ENCODE peak calls at places on chromosome 7, in five cellular contexts. W is stomach, B is uterus, R is IMR-90, M is tibial nerve. E is an unnamed sample.

GRCh38 chr7:128874140-128875031 is 11.7 kb downstream of the ATP6V1F start:
- DNase-seq in M (no peak), B (no peak), R (no peak), W (no peak), E (no peak)

GRCh38 chr7:43834463-43835251 is 34.7 kb downstream of the MRPS24 start:
- DNase-seq in R (peak; percentile 40), B (no peak), M (no peak), W (no peak), E (no peak)

GRCh38 chr7:121301441-121302213 is 27.2 kb upstream of the WNT16 start:
- DNase-seq in W (no peak), B (no peak), R (peak; percentile 27), M (no peak), E (no peak)

GRCh38 chr7:29587195-29587808 is 23.7 kb downstream of the PRR15 start:
- DNase-seq in W (no peak), R (no peak), M (no peak), B (no peak), E (no peak)

GRCh38 chr7:158077441-158077840 is 510.2 kb downstream of the PTPRN2 start:
- DNase-seq in R (no peak), W (no peak), B (no peak), M (no peak), E (no peak)

GRCh38 chr7:121416533-121416932 is 20.4 kb upstream of the FAM3C start:
- DNase-seq in B (no peak), R (no peak), W (no peak), M (no peak), E (no peak)

GRCh38 chr7:98548370-98548769 is 68.7 kb upstream of the NPTX2 start:
- DNase-seq in W (no peak), M (no peak), B (no peak), R (no peak), E (no peak)

GRCh38 chr7:23469150-23469960 is 936 bp downstream of the IGF2BP3 start:
- DNase-seq in W (no peak), R (no peak), M (no peak), B (no peak), E (peak; percentile 12)

GRCh38 chr7:24936121-24936824 is 43.7 kb downstream of the OSBPL3 start:
- DNase-seq in B (no peak), R (peak; percentile 62), W (no peak), M (no peak), E (no peak)

GRCh38 chr7:22700559-22701002 is 26.4 kb upstream of the IL6 start:
- DNase-seq in B (no peak), M (no peak), W (no peak), R (peak; percentile 86), E (no peak)

GRCh38 chr7:63031838-63032436 is 966.7 kb upstream of the ZNF722 start:
- DNase-seq in B (no peak), W (no peak), R (no peak), M (no peak), E (no peak)

GRCh38 chr7:94417921-94418320 is 23.2 kb downstream of the COL1A2 start:
- DNase-seq in W (no peak), B (no peak), M (no peak), R (no peak), E (no peak)

GRCh38 chr7:131529617-131530016 is 26.8 kb downstream of the PODXL start:
- DNase-seq in B (no peak), M (no peak), R (no peak), W (no peak), E (no peak)

GRCh38 chr7:118057404-118057803 is 126.6 kb upstream of the LSM8 start:
- DNase-seq in W (no peak), B (no peak), R (no peak), M (no peak), E (no peak)

GRCh38 chr7:43904533-43905208 is 1.7 kb downstream of the URGCP start:
- DNase-seq in W (no peak), B (no peak), M (no peak), R (peak; percentile 48), E (no peak)

GRCh38 chr7:13077466-13077865 is 390.0 kb downstream of the ARL4A start:
- DNase-seq in B (no peak), R (peak; percentile 47), M (no peak), W (no peak), E (no peak)

GRCh38 chr7:152520861-152521302 is 85.1 kb upstream of the KMT2C start:
- DNase-seq in M (no peak), R (no peak), B (no peak), W (no peak), E (no peak)

GRCh38 chr7:112735261-112735660 is 54.9 kb downstream of the TMEM168 start:
- DNase-seq in M (no peak), R (no peak), W (no peak), B (no peak), E (no peak)

GRCh38 chr7:83130191-83130590 is 32.5 kb downstream of the PCLO start:
- DNase-seq in B (no peak), M (no peak), W (no peak), R (no peak), E (no peak)

GRCh38 chr7:116686812-116687419 is 14.9 kb downstream of the MET start:
- DNase-seq in W (no peak), B (no peak), R (no peak), M (no peak), E (no peak)

GRCh38 chr7:135197906-135198655 is 13.2 kb downstream of the WDR91 start:
- DNase-seq in M (no peak), W (no peak), B (no peak), R (peak; percentile 49), E (no peak)

GRCh38 chr7:29684787-29685650 is 121.3 kb upstream of the WIPF3 start:
- DNase-seq in B (peak; percentile 75), W (peak; percentile 84), M (peak; percentile 47), R (peak; percentile 50), E (peak; percentile 82)

DNA sequence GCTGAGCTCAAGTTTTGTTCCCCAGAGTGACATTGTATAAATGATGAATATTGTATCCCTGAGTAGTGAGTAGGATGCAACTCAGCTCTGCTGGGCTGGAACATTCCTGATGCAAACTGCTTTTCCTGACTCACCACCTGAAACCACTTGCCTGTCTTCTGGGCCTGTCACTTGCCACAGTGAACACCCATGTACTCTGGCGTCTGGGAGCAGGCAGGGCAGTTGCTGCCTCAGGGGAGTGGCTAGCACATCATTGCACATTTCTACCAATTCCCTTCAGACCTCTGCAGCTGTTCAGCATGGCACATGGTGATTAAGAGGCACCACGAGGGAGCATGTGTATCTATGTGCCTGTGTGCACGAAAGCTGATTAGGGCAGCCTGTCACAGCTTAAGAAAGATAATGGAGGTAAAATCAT is 157.3 kb downstream of the SND1 start:
- DNase-seq in M (no peak), R (peak; percentile 81), B (no peak), W (no peak), E (no peak)
- TF ChIP-seq POLR2A in M (no peak), R (no peak), B (no peak), W (no peak), E (no peak)

GRCh38 chr7:18893156-18893555 is 224.3 kb downstream of the TWIST1 start:
- DNase-seq in W (no peak), B (no peak), M (no peak), R (no peak), E (no peak)

GRCh38 chr7:18894155-18894554 is 223.3 kb downstream of the TWIST1 start:
- DNase-seq in R (no peak), W (no peak), B (no peak), M (no peak), E (no peak)

GRCh38 chr7:18889436-18889835 is 228.0 kb downstream of the TWIST1 start:
- DNase-seq in R (no peak), M (no peak), B (no peak), W (no peak), E (no peak)

GRCh38 chr7:18890134-18890533 is 227.3 kb downstream of the TWIST1 start:
- DNase-seq in R (peak; percentile 90), M (no peak), W (no peak), B (no peak), E (no peak)

GRCh38 chr7:18890885-18891621 is 226.4 kb downstream of the TWIST1 start:
- DNase-seq in R (peak; percentile 39), B (no peak), W (no peak), M (no peak), E (no peak)
- H3K4me1 ChIP-seq in R (peaks cover 5% of the 10 kb centered on the region), B (no peaks in the 10 kb centered on the region), W (peaks cover 18% of the 10 kb centered on the region), M (peaks cover 12% of the 10 kb centered on the region), E (no peaks in the 10 kb centered on the region)

DNA sequence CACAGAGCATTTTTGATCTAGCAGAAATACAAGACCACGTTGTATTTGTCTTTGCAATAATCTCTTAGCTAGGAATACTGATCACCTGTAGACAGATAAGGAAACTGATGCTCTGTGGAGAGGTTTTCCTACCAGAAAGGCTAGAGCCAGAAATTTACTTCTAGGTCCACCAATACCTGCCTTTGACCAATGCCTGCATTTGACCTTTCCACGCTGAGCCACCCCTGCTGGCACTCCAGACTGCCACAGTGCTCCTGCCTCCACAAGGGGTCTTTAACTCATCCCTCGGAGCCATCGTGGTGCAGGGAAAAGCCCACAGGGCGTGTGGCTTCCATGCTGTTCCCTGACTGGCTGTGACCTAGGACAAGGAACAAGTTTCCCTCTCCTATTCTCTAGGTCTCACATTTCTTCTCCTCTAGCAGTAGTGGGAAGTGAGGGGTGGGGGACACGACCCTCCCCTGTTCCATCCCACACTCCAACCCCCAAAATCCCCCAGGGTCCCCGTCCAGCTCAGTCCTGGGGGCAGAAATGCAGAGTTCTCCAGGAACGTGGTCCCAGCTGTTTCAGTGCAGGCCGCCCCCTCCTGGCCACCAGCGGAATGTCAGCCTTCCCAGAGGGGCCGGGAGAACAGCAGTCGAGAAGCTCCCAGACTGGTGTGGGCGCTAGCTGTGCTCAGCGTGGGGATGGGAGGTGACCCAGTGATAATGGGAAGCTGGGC is 1.4 kb upstream of the ELN start:
- DNase-seq in W (peak; percentile 77), B (peak; percentile 86), R (peak; percentile 46), M (peak; percentile 87), E (peak; percentile 87)
- H3K27ac ChIP-seq in W (peak overlapping the region; percentile 79), B (peak overlapping the region; percentile 91), R (no peak overlapping the region), M (peak overlapping the region; percentile 78), E (peak overlapping the region; percentile 90)

DNA sequence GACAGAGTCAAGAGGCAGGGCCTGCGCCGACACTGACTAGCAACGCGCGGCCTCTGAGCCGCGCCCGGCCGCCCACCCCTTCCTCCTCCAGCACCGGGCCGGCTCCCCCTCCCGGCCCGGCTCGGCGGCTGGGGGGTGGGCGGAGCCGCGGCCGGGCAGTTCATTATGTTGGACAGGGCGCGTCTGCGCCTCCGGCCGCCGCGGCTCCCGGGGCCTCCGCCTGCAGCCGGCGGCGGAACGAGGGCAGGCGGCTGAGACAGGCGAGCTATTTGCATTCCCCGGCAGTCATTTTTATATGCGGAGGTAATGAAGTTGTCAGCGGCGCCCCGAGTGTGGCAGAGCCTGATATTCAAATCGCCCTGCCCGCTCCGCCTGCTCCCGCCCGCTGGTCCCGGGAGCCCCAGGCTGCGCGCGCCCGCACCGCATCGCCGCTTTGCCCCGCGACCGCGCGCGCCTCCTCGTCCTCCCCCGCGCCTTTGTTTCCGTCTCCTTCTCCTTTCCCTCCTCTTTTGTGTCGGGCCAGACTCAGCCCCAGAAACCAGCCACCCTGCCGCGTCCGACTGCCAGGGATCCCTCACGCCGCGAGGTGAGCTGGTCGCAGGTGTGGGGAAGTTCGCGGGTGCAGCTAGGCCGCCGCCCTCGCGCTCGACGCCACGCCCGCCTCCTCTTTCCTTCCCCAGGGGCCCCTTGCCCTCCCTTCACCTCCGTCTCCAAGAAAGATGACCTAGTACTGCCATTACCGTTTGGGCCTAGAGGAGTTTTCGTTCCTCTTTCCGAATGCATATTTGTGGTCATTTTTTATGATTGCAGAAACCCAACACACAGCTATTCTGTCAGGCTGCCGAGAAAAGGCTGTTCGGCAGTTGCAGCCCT is 107.0 kb downstream of the SNX10 start:
- DNase-seq in B (peak; percentile 48), W (peak; percentile 48), R (peak; percentile 18), M (peak; percentile 17), E (peak; percentile 61)
- TF ChIP-seq POLR2A in B (peak; percentile 47), W (no peak), R (no peak), M (no peak), E (peak; percentile 32)

E was measured in body of pancreas.